ENCODE peak calls at places on chromosomes 11 and 22, in four cellular contexts. D is T follicular helper cell; I is Peyer's patch; O is stimulated activated CD4-positive, alpha-beta T cell treated with anti-CD3 and anti-CD28 coated beads, Interleukin-1b, Interleukin-23, amount 100 ng/mL, for 1 hour. Y is an unnamed sample.

GRCh38 chr22:36136988-36137387 is 23.6 kb downstream of the APOL3 start:
- DNase-seq in D (no peak), I (no peak), O (no peak), Y (no peak)

GRCh38 chr22:25396615-25397200 is 167.8 kb upstream of the GRK3 start:
- DNase-seq in D (no peak), I (no peak), O (no peak), Y (no peak)

GRCh38 chr11:1090600-1091331 is 16.1 kb downstream of the MUC2 start:
- DNase-seq in I (no peak), O (no peak), D (no peak), Y (no peak)

GRCh38 chr11:45025716-45026492 is 75.2 kb upstream of the TP53I11 start:
- DNase-seq in O (no peak), I (peak; percentile 63), D (no peak), Y (peak; percentile 74)

GRCh38 chr11:122746050-122746478 is 90.5 kb downstream of the UBASH3B start:
- DNase-seq in O (no peak), D (no peak), I (peak; percentile 66), Y (no peak)

GRCh38 chr11:64000026-64000739 is 13.9 kb downstream of the OTUB1 start:
- DNase-seq in D (peak; percentile 66), I (peak; percentile 59), O (peak; percentile 53), Y (peak; percentile 82)

GRCh38 chr22:45690008-45690407 is 18.4 kb downstream of the ATXN10 start:
- DNase-seq in D (no peak), I (no peak), O (no peak), Y (no peak)

GRCh38 chr11:70798296-70798695 is 400.0 kb downstream of the CTTN start:
- DNase-seq in O (no peak), D (no peak), I (no peak), Y (no peak)

GRCh38 chr22:49268924-49269323 is 558.7 kb downstream of the BRD1 start:
- DNase-seq in D (no peak), I (no peak), O (no peak), Y (peak; percentile 34)

GRCh38 chr11:102267602-102268001 is 49.7 kb upstream of the BIRC3 start:
- DNase-seq in I (no peak), D (no peak), O (no peak), Y (no peak)

GRCh38 chr11:5550440-5551095 is 2.2 kb upstream of the OR52H1 start:
- DNase-seq in I (no peak), D (no peak), O (no peak), Y (no peak)

GRCh38 chr22:35102663-35103062 is 36.7 kb downstream of the ISX start:
- DNase-seq in I (no peak), D (no peak), O (no peak), Y (no peak)

GRCh38 chr11:12719221-12719620 is 45.0 kb downstream of the TEAD1 start:
- DNase-seq in I (no peak), O (no peak), D (no peak), Y (no peak)

GRCh38 chr11:47325271-47326041 is 27.0 kb downstream of the MYBPC3 start:
- DNase-seq in I (no peak), D (no peak), O (no peak), Y (no peak)

GRCh38 chr11:74011360-74012071 is 2.6 kb upstream of the UCP3 start:
- DNase-seq in D (no peak), I (peak; percentile 35), O (no peak), Y (no peak)

GRCh38 chr11:128579790-128580504 is 7.4 kb downstream of the ETS1 start:
- DNase-seq in I (no peak), D (no peak), O (no peak), Y (no peak)

GRCh38 chr11:76159303-76159937 is 46.9 kb downstream of the WNT11 start:
- DNase-seq in O (no peak), I (no peak), D (no peak), Y (no peak)

GRCh38 chr22:30459206-30460052 is 12.4 kb downstream of the SEC14L3 start:
- DNase-seq in O (no peak), D (no peak), I (no peak), Y (no peak)

GRCh38 chr11:16603890-16604783 is 134.3 kb upstream of the C11orf58 start:
- DNase-seq in D (no peak), O (no peak), I (no peak), Y (peak; percentile 75)

GRCh38 chr22:17563936-17564391 is 666 bp downstream of the SLC25A18 start:
- DNase-seq in I (no peak), D (no peak), O (no peak), Y (no peak)

GRCh38 chr11:21634491-21634890 is 558.4 kb upstream of the ANO5 start:
- DNase-seq in O (no peak), D (no peak), I (no peak), Y (no peak)

GRCh38 chr11:64582885-64583284 is 8.1 kb upstream of the SLC22A12 start:
- DNase-seq in I (no peak), D (no peak), O (no peak), Y (no peak)

GRCh38 chr11:75456596-75456995 is 23.6 kb upstream of the KLHL35 start:
- DNase-seq in I (no peak), O (no peak), D (no peak), Y (no peak)

GRCh38 chr11:100719809-100720221 is 32.7 kb downstream of the ARHGAP42 start:
- DNase-seq in O (no peak), I (no peak), D (no peak), Y (no peak)

GRCh38 chr11:71940561-71941219 is 11.8 kb downstream of the RNF121 start:
- DNase-seq in O (no peak), I (no peak), D (no peak), Y (no peak)

GRCh38 chr11:17021550-17021949 is 7.3 kb upstream of the PLEKHA7 start:
- DNase-seq in D (no peak), O (no peak), I (no peak), Y (no peak)

GRCh38 chr11:9802291-9802861 is 138.5 kb downstream of the SWAP70 start:
- DNase-seq in I (no peak), O (no peak), D (no peak), Y (no peak)

GRCh38 chr11:610146-610801 is 5.5 kb downstream of the IRF7 start:
- DNase-seq in D (no peak), I (no peak), O (no peak), Y (no peak)

GRCh38 chr22:44972363-44973083 is 37.3 kb downstream of the PHF21B start:
- DNase-seq in O (no peak), D (no peak), I (peak; percentile 19), Y (no peak)

GRCh38 chr22:21563912-21564311 is 3.6 kb upstream of the UBE2L3 start:
- DNase-seq in O (no peak), D (no peak), I (no peak), Y (no peak)

GRCh38 chr11:17697175-17697949 is 22.0 kb upstream of the MYOD1 start:
- DNase-seq in D (no peak), O (no peak), I (no peak), Y (no peak)